ENCODE peak calls at places on chromosomes 1 and 21, in eight cellular contexts. C, X, S, F, V, I, J and H are unnamed samples.

GRCh38 chr21:32241434-32241785 is 37.4 kb downstream of the MIS18A start:
- DNase-seq in F (no peak), C (no peak), V (no peak), S (no peak), X (no peak), J (no peak), I (no peak), H (no peak)

GRCh38 chr1:173002891-173003582 is 47.7 kb downstream of the TNFSF18 start:
- DNase-seq in V (no peak), X (no peak), S (no peak), I (no peak), C (no peak), J (no peak), F (no peak), H (peak)

GRCh38 chr1:119743776-119744597 is 24.7 kb downstream of the HMGCS2 start:
- DNase-seq in S (peak), I (peak), J (peak), C (peak), V (peak), X (peak), F (peak), H (peak)

GRCh38 chr1:200535605-200536004 is 84.9 kb downstream of the KIF14 start:
- DNase-seq in I (peak), X (peak), C (peak), J (peak), F (no peak), V (peak), S (no peak), H (peak)

GRCh38 chr1:232726048-232726779 is 79.0 kb upstream of the MAP10 start:
- DNase-seq in X (no peak), J (no peak), S (no peak), F (no peak), V (no peak), C (no peak), I (no peak), H (peak)

GRCh38 chr1:235068155-235069121 is 60.2 kb downstream of the TOMM20 start:
- DNase-seq in C (no peak), S (no peak), V (no peak), I (no peak), F (no peak), X (no peak), J (no peak), H (peak)

GRCh38 chr1:19511117-19511516 is 25.8 kb upstream of the CAPZB start:
- DNase-seq in F (no peak), I (no peak), J (no peak), V (no peak), X (no peak), S (no peak), C (no peak), H (no peak)

GRCh38 chr1:84971957-84972356 is 25.0 kb downstream of the MCOLN2 start:
- DNase-seq in I (no peak), X (no peak), F (no peak), C (no peak), V (no peak), S (no peak), J (no peak), H (no peak)

GRCh38 chr1:166270476-166271150 is 103.8 kb upstream of the FAM78B start:
- DNase-seq in V (no peak), J (no peak), S (no peak), I (no peak), F (no peak), C (no peak), X (no peak), H (no peak)

GRCh38 chr1:188363943-188364342 is 1535.2 kb downstream of the PLA2G4A start:
- DNase-seq in J (no peak), C (no peak), S (no peak), I (no peak), X (no peak), F (no peak), V (no peak), H (no peak)

GRCh38 chr1:99766378-99766800 is at the start of gene FRRS1:
- DNase-seq in J (peak), F (peak), C (no peak), I (peak), S (no peak), X (peak), V (peak), H (peak)

GRCh38 chr1:3731543-3731942 is 20.7 kb upstream of the CCDC27 start:
- DNase-seq in V (no peak), I (no peak), C (no peak), F (no peak), X (no peak), S (no peak), J (no peak), H (no peak)

GRCh38 chr1:96973605-96974004 is 252.0 kb downstream of the PTBP2 start:
- DNase-seq in I (no peak), C (no peak), J (no peak), X (no peak), S (no peak), V (no peak), F (no peak), H (peak)

GRCh38 chr1:8660455-8660854 is 157.0 kb downstream of the RERE start:
- DNase-seq in C (no peak), X (no peak), J (no peak), F (no peak), I (peak), V (no peak), S (no peak), H (peak)

GRCh38 chr21:39316062-39316461 is 2.6 kb upstream of the BRWD1 start:
- DNase-seq in S (no peak), F (no peak), C (no peak), I (peak), X (no peak), J (no peak), V (no peak), H (no peak)

GRCh38 chr1:160401972-160402795 is 1.8 kb downstream of the VANGL2 start:
- DNase-seq in S (no peak), F (no peak), V (no peak), C (no peak), J (no peak), I (no peak), X (no peak), H (no peak)

GRCh38 chr1:44261963-44262362 is 48.7 kb downstream of the DMAP1 start:
- DNase-seq in X (no peak), J (no peak), S (no peak), F (no peak), I (no peak), V (no peak), C (no peak), H (no peak)

GRCh38 chr21:35113064-35113463 is 64.0 kb upstream of the RUNX1 start:
- DNase-seq in V (no peak), J (no peak), X (no peak), C (no peak), I (no peak), S (no peak), F (no peak), H (no peak)

GRCh38 chr1:53132176-53132575 is 10.3 kb downstream of the SLC1A7 start:
- DNase-seq in F (no peak), X (no peak), V (no peak), S (no peak), I (no peak), J (no peak), C (no peak), H (no peak)

GRCh38 chr1:30537279-30537678 is 186.1 kb downstream of the MATN1 start:
- DNase-seq in C (no peak), S (no peak), J (no peak), I (no peak), F (no peak), X (no peak), V (no peak), H (no peak)

GRCh38 chr1:168498159-168498609 is 45.6 kb downstream of the XCL2 start:
- DNase-seq in S (no peak), C (no peak), X (no peak), V (no peak), I (no peak), F (no peak), J (no peak), H (no peak)

GRCh38 chr1:223230161-223230881 is 87.3 kb upstream of the TLR5 start:
- DNase-seq in C (no peak), S (no peak), I (peak), V (no peak), X (no peak), F (no peak), J (no peak), H (peak)

GRCh38 chr1:215453440-215453839 is 113.7 kb upstream of the KCTD3 start:
- DNase-seq in V (no peak), F (no peak), I (no peak), X (no peak), J (no peak), C (no peak), S (no peak), H (no peak)